ENCODE peak calls at places on chromosomes 4 and X, in five cellular contexts. Q is trophoblast cell, L is neuronal stem cell, R is H9, E is mesenchymal stem cell. G is an unnamed sample.

GRCh38 chr4:132332932-132333722 is 816.0 kb upstream of the PCDH10 start:
- DNase-seq in Q (peak; percentile 40), L (no peak), R (no peak), E (peak; percentile 73), G (no peak)

GRCh38 chrX:138519296-138519695 is 192.2 kb downstream of the FGF13 start:
- DNase-seq in Q (peak; percentile 18), L (peak; percentile 35), R (no peak), E (no peak), G (no peak)

GRCh38 chr4:7813674-7814073 is 126.0 kb downstream of the AFAP1 start:
- DNase-seq in Q (no peak), L (no peak), R (no peak), E (peak; percentile 79), G (no peak)

GRCh38 chr4:75555294-75556164 is at the start of gene ODAPH:
- DNase-seq in Q (peak; percentile 88), L (no peak), R (no peak), E (peak; percentile 59), G (no peak)

GRCh38 chr4:110088670-110089069 is 109.7 kb downstream of the ELOVL6 start:
- DNase-seq in Q (no peak), L (no peak), R (no peak), E (peak; percentile 81), G (no peak)

GRCh38 chr4:111836601-111837000 is 308.7 kb upstream of the FAM241A start:
- DNase-seq in Q (no peak), L (no peak), R (no peak), E (no peak), G (no peak)

GRCh38 chr4:1003271-1004070 is 8.0 kb upstream of the FGFRL1 start:
- DNase-seq in Q (no peak), L (no peak), R (no peak), E (no peak), G (no peak)

GRCh38 chrX:118498351-118498750 is 2.7 kb downstream of the DOCK11 start:
- DNase-seq in Q (no peak), L (no peak), R (no peak), E (no peak), G (no peak)

GRCh38 chr4:48653217-48654014 is 126.7 kb downstream of the FRYL start:
- DNase-seq in Q (peak; percentile 16), L (peak; percentile 9), R (no peak), E (peak; percentile 77), G (no peak)

GRCh38 chrX:12447448-12448154 is 309.3 kb downstream of the FRMPD4 start:
- DNase-seq in Q (peak; percentile 5), L (no peak), R (no peak), E (peak; percentile 84), G (no peak)

GRCh38 chrX:29090811-29091210 is 503.6 kb downstream of the IL1RAPL1 start:
- DNase-seq in Q (no peak), L (no peak), R (no peak), E (peak; percentile 16), G (no peak)

GRCh38 chr4:7788193-7788592 is 151.5 kb downstream of the AFAP1 start:
- DNase-seq in Q (no peak), L (no peak), R (no peak), E (no peak), G (no peak)

GRCh38 chr4:185683896-185684295 is 128.1 kb downstream of the SORBS2 start:
- DNase-seq in Q (no peak), L (no peak), R (no peak), E (no peak), G (no peak)

GRCh38 chr4:140237616-140238352 is 83.8 kb upstream of the MAML3 start:
- DNase-seq in Q (peak; percentile 98), L (peak; percentile 84), R (peak; percentile 90), E (peak; percentile 72), G (peak; percentile 71)

GRCh38 chr4:7769936-7770674 is 169.6 kb downstream of the AFAP1 start:
- DNase-seq in Q (no peak), L (peak; percentile 18), R (no peak), E (no peak), G (no peak)

GRCh38 chr4:78742300-78742699 is 33.9 kb upstream of the BMP2K start:
- DNase-seq in Q (no peak), L (no peak), R (no peak), E (no peak), G (no peak)

GRCh38 chr4:180060159-180060889 is 2182.9 kb upstream of the TENM3 start:
- DNase-seq in Q (peak; percentile 4), L (peak; percentile 5), R (no peak), E (peak; percentile 34), G (no peak)

GRCh38 chr4:87985097-87985886 is 9.8 kb downstream of the SPP1 start:
- DNase-seq in Q (peak; percentile 29), L (no peak), R (peak; percentile 81), E (peak; percentile 64), G (peak; percentile 74)

GRCh38 chrX:117959045-117959444 is 157.6 kb downstream of the KLHL13 start:
- DNase-seq in Q (no peak), L (no peak), R (no peak), E (no peak), G (no peak)

GRCh38 chr4:74873545-74874295 is 59.2 kb upstream of the PARM1 start:
- DNase-seq in Q (no peak), L (no peak), R (no peak), E (peak; percentile 9), G (no peak)

GRCh38 chr4:122810669-122811068 is 16.0 kb upstream of the FGF2 start:
- DNase-seq in Q (no peak), L (no peak), R (no peak), E (no peak), G (no peak)
- H2BK12ac ChIP-seq in Q (no peak overlapping the region), L (no peak overlapping the region), R (no peak overlapping the region), E (no peak overlapping the region), G (no peak overlapping the region)

GRCh38 chr4:86965019-86965976 is 30.5 kb downstream of the AFF1 start:
- DNase-seq in Q (no peak), L (no peak), R (no peak), E (no peak), G (no peak)
- H3K4me1 ChIP-seq in Q (peaks cover 2% of the 10 kb centered on the region), L (peaks cover 24% of the 10 kb centered on the region), R (peaks cover 34% of the 10 kb centered on the region), E (peaks cover 6% of the 10 kb centered on the region), G (peaks cover 25% of the 10 kb centered on the region)

GRCh38 chr4:72767903-72768817 is 199.1 kb upstream of the ADAMTS3 start:
- DNase-seq in Q (peak; percentile 80), L (no peak), R (no peak), E (peak; percentile 47), G (no peak)

GRCh38 chr4:72770708-72771107 is 201.7 kb upstream of the ADAMTS3 start:
- DNase-seq in Q (no peak), L (no peak), R (no peak), E (no peak), G (no peak)
- H2BK12ac ChIP-seq in Q (no peak overlapping the region), L (no peak overlapping the region), R (no peak overlapping the region), E (no peak overlapping the region), G (no peak overlapping the region)

GRCh38 chr4:10167201-10167600 is 50.6 kb upstream of the WDR1 start:
- DNase-seq in Q (no peak), L (no peak), R (no peak), E (no peak), G (no peak)

GRCh38 chr4:10168151-10168550 is 51.6 kb upstream of the WDR1 start:
- DNase-seq in Q (peak; percentile 78), L (no peak), R (no peak), E (no peak), G (no peak)

GRCh38 chr4:10172278-10173038 is 55.9 kb upstream of the WDR1 start:
- DNase-seq in Q (no peak), L (no peak), R (no peak), E (no peak), G (no peak)

GRCh38 chr4:10171055-10171454 is 54.5 kb upstream of the WDR1 start:
- DNase-seq in Q (no peak), L (no peak), R (no peak), E (no peak), G (no peak)

DNA sequence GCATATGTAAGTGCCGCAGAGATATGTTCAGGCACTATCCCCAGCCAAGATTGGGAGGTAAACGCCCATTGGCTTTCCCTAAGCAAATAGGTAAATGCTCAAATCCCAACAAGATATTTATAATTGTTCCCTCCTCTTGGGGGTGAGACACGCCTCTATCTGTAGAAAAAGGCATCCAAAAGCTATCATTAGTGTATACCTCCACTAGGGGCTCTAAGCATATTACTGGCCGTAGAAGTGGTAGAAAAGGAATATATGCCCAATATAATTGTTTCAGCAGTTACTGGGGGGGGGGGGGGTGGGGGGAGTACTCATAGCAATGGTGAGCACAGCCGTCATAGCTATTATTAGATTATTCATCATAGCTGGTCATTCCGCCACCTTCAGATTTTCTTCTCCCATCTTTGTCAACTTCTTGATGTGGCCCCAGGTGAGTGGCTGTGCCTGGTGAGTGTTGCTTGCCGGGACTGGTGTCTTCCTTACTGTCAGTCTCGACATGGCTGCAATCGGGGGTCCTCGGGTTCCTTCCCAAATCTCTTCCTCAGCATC is 53.3 kb upstream of the WDR1 start:
- DNase-seq in Q (no peak), L (no peak), R (no peak), E (no peak), G (no peak)
- H3K4me1 ChIP-seq in Q (peaks cover 45% of the 10 kb centered on the region), L (peaks cover 4% of the 10 kb centered on the region), R (peaks cover 3% of the 10 kb centered on the region), E (peaks cover 2% of the 10 kb centered on the region), G (no peaks in the 10 kb centered on the region)

DNA sequence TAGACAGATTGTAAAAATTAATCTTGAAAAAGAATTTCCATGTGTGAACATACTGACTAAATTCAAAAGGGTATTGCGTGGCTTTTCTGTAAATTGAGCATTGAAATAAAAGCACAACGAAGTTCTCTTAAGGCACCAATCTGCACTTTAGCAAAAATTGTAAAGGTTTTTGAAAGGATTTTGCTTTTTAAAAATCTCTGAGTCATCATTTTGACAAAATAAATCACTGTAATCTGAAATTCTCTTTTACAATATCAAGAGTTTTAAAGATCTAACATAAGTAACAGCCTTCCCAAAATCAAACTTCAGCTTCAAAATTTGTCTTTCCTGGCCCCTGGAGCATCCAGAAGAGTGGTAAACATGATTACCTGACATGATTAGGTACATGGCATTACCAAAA is 830.9 kb upstream of the AGA start:
- DNase-seq in Q (no peak), L (no peak), R (no peak), E (no peak), G (no peak)
- H2BK12ac ChIP-seq in Q (no peak overlapping the region), L (no peak overlapping the region), R (no peak overlapping the region), E (no peak overlapping the region), G (no peak overlapping the region)